ENCODE peak calls at places on chromosomes 11 and 22, in six cellular contexts. One of them, this sample, is unnamed. For H3K36me3, the result is how much of the 10 kb centered on the place peaks cover.

GRCh38 chr11:12886508-12886907 is 122.6 kb upstream of the RASSF10 start:
- DNase-seq in CD4-positive, alpha-beta memory T cell: no peak
- DNase-seq in CD8-positive, alpha-beta T cell: no peak
- DNase-seq in GM23248: no peak
- DNase-seq in PC-9: no peak
- DNase-seq in adrenal gland: no peak
- DNase-seq in this sample: no peak

GRCh38 chr11:1199689-1200610 is 22.9 kb upstream of the MUC5B start:
- DNase-seq in CD8-positive, alpha-beta T cell: no peak
- DNase-seq in CD4-positive, alpha-beta memory T cell: no peak
- DNase-seq in adrenal gland: no peak
- DNase-seq in GM23248: no peak
- DNase-seq in PC-9: no peak
- DNase-seq in this sample: no peak

GRCh38 chr11:124897681-124898680 is at the start of gene ROBO4:
- DNase-seq in CD8-positive, alpha-beta T cell: no peak
- DNase-seq in adrenal gland: peak
- DNase-seq in GM23248: peak
- DNase-seq in PC-9: no peak
- DNase-seq in CD4-positive, alpha-beta memory T cell: no peak
- DNase-seq in this sample: no peak

GRCh38 chr11:14288189-14288935 is 70.6 kb downstream of the RRAS2 start:
- DNase-seq in CD8-positive, alpha-beta T cell: no peak
- DNase-seq in adrenal gland: no peak
- DNase-seq in PC-9: no peak
- DNase-seq in GM23248: peak
- DNase-seq in CD4-positive, alpha-beta memory T cell: peak
- DNase-seq in this sample: peak

GRCh38 chr22:19568337-19569311 is 44.4 kb upstream of the CLDN5 start:
- DNase-seq in CD4-positive, alpha-beta memory T cell: no peak
- DNase-seq in adrenal gland: peak
- DNase-seq in PC-9: no peak
- DNase-seq in CD8-positive, alpha-beta T cell: no peak
- DNase-seq in GM23248: peak
- DNase-seq in this sample: peak

GRCh38 chr11:7639643-7640025 is 33.7 kb downstream of the CYB5R2 start:
- DNase-seq in CD4-positive, alpha-beta memory T cell: no peak
- DNase-seq in CD8-positive, alpha-beta T cell: no peak
- DNase-seq in adrenal gland: peak
- DNase-seq in PC-9: no peak
- DNase-seq in GM23248: no peak
- DNase-seq in this sample: no peak

GRCh38 chr11:8209208-8209807 is 40.5 kb upstream of the RIC3 start:
- DNase-seq in GM23248: no peak
- DNase-seq in adrenal gland: peak
- DNase-seq in CD4-positive, alpha-beta memory T cell: no peak
- DNase-seq in PC-9: no peak
- DNase-seq in CD8-positive, alpha-beta T cell: no peak
- DNase-seq in this sample: no peak

GRCh38 chr11:7577226-7577882 is 63.6 kb downstream of the PPFIBP2 start:
- DNase-seq in adrenal gland: no peak
- DNase-seq in PC-9: no peak
- DNase-seq in CD4-positive, alpha-beta memory T cell: no peak
- DNase-seq in GM23248: peak
- DNase-seq in CD8-positive, alpha-beta T cell: no peak
- DNase-seq in this sample: no peak

GRCh38 chr22:29838599-29838956 is 504 bp upstream of the ASCC2 start:
- DNase-seq in CD8-positive, alpha-beta T cell: no peak
- DNase-seq in GM23248: no peak
- DNase-seq in adrenal gland: no peak
- DNase-seq in PC-9: no peak
- DNase-seq in CD4-positive, alpha-beta memory T cell: no peak
- DNase-seq in this sample: no peak

GRCh38 chr11:44568706-44569473 is 3.4 kb downstream of the CD82 start:
- DNase-seq in PC-9: peak
- DNase-seq in CD4-positive, alpha-beta memory T cell: peak
- DNase-seq in CD8-positive, alpha-beta T cell: peak
- DNase-seq in adrenal gland: peak
- DNase-seq in GM23248: peak
- DNase-seq in this sample: peak

GRCh38 chr11:17538054-17538453 is 6.2 kb downstream of the USH1C start:
- DNase-seq in CD4-positive, alpha-beta memory T cell: no peak
- DNase-seq in PC-9: no peak
- DNase-seq in CD8-positive, alpha-beta T cell: no peak
- DNase-seq in adrenal gland: no peak
- DNase-seq in GM23248: no peak
- DNase-seq in this sample: no peak

GRCh38 chr11:47216141-47216798 is 1.5 kb downstream of the DDB2 start:
- DNase-seq in PC-9: peak
- DNase-seq in CD4-positive, alpha-beta memory T cell: peak
- DNase-seq in CD8-positive, alpha-beta T cell: peak
- DNase-seq in GM23248: peak
- DNase-seq in adrenal gland: peak
- DNase-seq in this sample: peak

GRCh38 chr22:29342177-29342576 is 26.7 kb upstream of the RASL10A start:
- DNase-seq in PC-9: no peak
- DNase-seq in CD4-positive, alpha-beta memory T cell: no peak
- DNase-seq in adrenal gland: no peak
- DNase-seq in CD8-positive, alpha-beta T cell: no peak
- DNase-seq in GM23248: no peak
- DNase-seq in this sample: peak

GRCh38 chr22:50441428-50441993 is 33.3 kb downstream of the SBF1 start:
- DNase-seq in CD4-positive, alpha-beta memory T cell: no peak
- DNase-seq in GM23248: no peak
- DNase-seq in adrenal gland: no peak
- DNase-seq in PC-9: no peak
- DNase-seq in CD8-positive, alpha-beta T cell: no peak
- DNase-seq in this sample: no peak

GRCh38 chr22:50443202-50443601 is 31.6 kb downstream of the SBF1 start:
- DNase-seq in CD4-positive, alpha-beta memory T cell: no peak
- DNase-seq in CD8-positive, alpha-beta T cell: no peak
- DNase-seq in adrenal gland: no peak
- DNase-seq in PC-9: no peak
- DNase-seq in GM23248: no peak
- DNase-seq in this sample: no peak

GRCh38 chr22:50438305-50439275 is 36.2 kb downstream of the SBF1 start:
- DNase-seq in GM23248: no peak
- DNase-seq in adrenal gland: no peak
- DNase-seq in CD4-positive, alpha-beta memory T cell: no peak
- DNase-seq in PC-9: no peak
- DNase-seq in CD8-positive, alpha-beta T cell: no peak
- DNase-seq in this sample: no peak

GRCh38 chr22:50439314-50440250 is 35.3 kb downstream of the SBF1 start:
- DNase-seq in CD8-positive, alpha-beta T cell: no peak
- DNase-seq in CD4-positive, alpha-beta memory T cell: no peak
- DNase-seq in GM23248: no peak
- DNase-seq in adrenal gland: peak
- DNase-seq in PC-9: no peak
- DNase-seq in this sample: no peak

GRCh38 chr22:50440544-50441249 is 34.1 kb downstream of the SBF1 start:
- DNase-seq in adrenal gland: no peak
- DNase-seq in PC-9: no peak
- DNase-seq in CD8-positive, alpha-beta T cell: no peak
- DNase-seq in CD4-positive, alpha-beta memory T cell: no peak
- DNase-seq in GM23248: no peak
- DNase-seq in this sample: no peak
- H3K36me3 ChIP-seq in adrenal gland: half or more
- H3K36me3 ChIP-seq in PC-9: under half
- H3K36me3 ChIP-seq in CD8-positive, alpha-beta T cell: under half
- H3K36me3 ChIP-seq in CD4-positive, alpha-beta memory T cell: under half
- H3K36me3 ChIP-seq in GM23248: under half
- H3K36me3 ChIP-seq in this sample: half or more

GRCh38 chr22:47073101-47073500 is 310.7 kb downstream of the TBC1D22A start:
- DNase-seq in CD4-positive, alpha-beta memory T cell: no peak
- DNase-seq in CD8-positive, alpha-beta T cell: no peak
- DNase-seq in adrenal gland: no peak
- DNase-seq in GM23248: no peak
- DNase-seq in PC-9: no peak
- DNase-seq in this sample: no peak
- H3K36me3 ChIP-seq in CD4-positive, alpha-beta memory T cell: under half
- H3K36me3 ChIP-seq in CD8-positive, alpha-beta T cell: under half
- H3K36me3 ChIP-seq in adrenal gland: under half
- H3K36me3 ChIP-seq in GM23248: under half
- H3K36me3 ChIP-seq in PC-9: under half
- H3K36me3 ChIP-seq in this sample: under half

GRCh38 chr11:10499452-10500262 is 41.3 kb downstream of the RNF141 start:
- DNase-seq in GM23248: no peak
- DNase-seq in CD4-positive, alpha-beta memory T cell: no peak
- DNase-seq in CD8-positive, alpha-beta T cell: no peak
- DNase-seq in PC-9: no peak
- DNase-seq in adrenal gland: peak
- DNase-seq in this sample: no peak

GRCh38 chr11:10496296-10496936 is 41.4 kb downstream of the AMPD3 start:
- DNase-seq in CD8-positive, alpha-beta T cell: no peak
- DNase-seq in adrenal gland: no peak
- DNase-seq in PC-9: no peak
- DNase-seq in GM23248: no peak
- DNase-seq in CD4-positive, alpha-beta memory T cell: no peak
- DNase-seq in this sample: no peak

GRCh38 chr11:10498426-10499250 is 42.3 kb downstream of the RNF141 start:
- DNase-seq in PC-9: no peak
- DNase-seq in CD8-positive, alpha-beta T cell: no peak
- DNase-seq in adrenal gland: no peak
- DNase-seq in CD4-positive, alpha-beta memory T cell: no peak
- DNase-seq in GM23248: no peak
- DNase-seq in this sample: peak

GRCh38 chr11:10497371-10498021 is 42.4 kb downstream of the AMPD3 start:
- DNase-seq in adrenal gland: no peak
- DNase-seq in CD4-positive, alpha-beta memory T cell: no peak
- DNase-seq in GM23248: no peak
- DNase-seq in CD8-positive, alpha-beta T cell: no peak
- DNase-seq in PC-9: no peak
- DNase-seq in this sample: no peak

GRCh38 chr11:10498022-10498400 is 42.9 kb downstream of the AMPD3 start:
- DNase-seq in GM23248: no peak
- DNase-seq in adrenal gland: no peak
- DNase-seq in CD4-positive, alpha-beta memory T cell: no peak
- DNase-seq in CD8-positive, alpha-beta T cell: no peak
- DNase-seq in PC-9: no peak
- DNase-seq in this sample: no peak
- H3K36me3 ChIP-seq in GM23248: under half
- H3K36me3 ChIP-seq in adrenal gland: half or more
- H3K36me3 ChIP-seq in CD4-positive, alpha-beta memory T cell: half or more
- H3K36me3 ChIP-seq in CD8-positive, alpha-beta T cell: under half
- H3K36me3 ChIP-seq in PC-9: under half
- H3K36me3 ChIP-seq in this sample: under half

DNA sequence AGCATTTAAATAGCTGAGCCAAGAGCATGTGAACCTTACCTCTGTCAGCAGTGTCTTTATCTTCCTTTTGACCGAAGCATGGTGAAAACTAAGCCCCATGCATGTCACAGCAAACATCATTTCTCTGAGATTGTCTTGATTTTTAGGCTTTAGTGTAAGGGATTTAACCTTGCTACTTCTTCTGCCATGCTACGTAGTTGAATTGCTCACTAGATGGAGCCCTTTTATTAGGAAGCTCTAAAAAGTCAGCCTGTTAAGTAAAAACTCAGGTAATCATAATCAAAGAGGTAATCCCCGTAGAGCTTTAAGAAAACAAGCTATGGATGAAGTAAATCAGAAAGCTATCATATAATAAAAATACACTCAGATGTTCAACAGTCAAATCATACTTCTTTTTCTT is 149.5 kb downstream of the PGR start:
- DNase-seq in PC-9: no peak
- DNase-seq in CD4-positive, alpha-beta memory T cell: no peak
- DNase-seq in adrenal gland: no peak
- DNase-seq in CD8-positive, alpha-beta T cell: no peak
- DNase-seq in GM23248: peak
- DNase-seq in this sample: no peak
- H3K36me3 ChIP-seq in PC-9: under half
- H3K36me3 ChIP-seq in CD4-positive, alpha-beta memory T cell: under half
- H3K36me3 ChIP-seq in adrenal gland: under half
- H3K36me3 ChIP-seq in CD8-positive, alpha-beta T cell: under half
- H3K36me3 ChIP-seq in GM23248: under half
- H3K36me3 ChIP-seq in this sample: under half

GRCh38 chr11:76808158-76808557 is 25.0 kb downstream of the TSKU start:
- DNase-seq in adrenal gland: no peak
- DNase-seq in CD8-positive, alpha-beta T cell: no peak
- DNase-seq in GM23248: no peak
- DNase-seq in CD4-positive, alpha-beta memory T cell: no peak
- DNase-seq in PC-9: no peak
- DNase-seq in this sample: no peak

GRCh38 chr11:76805206-76805913 is 22.2 kb downstream of the TSKU start:
- DNase-seq in CD8-positive, alpha-beta T cell: no peak
- DNase-seq in PC-9: no peak
- DNase-seq in adrenal gland: no peak
- DNase-seq in CD4-positive, alpha-beta memory T cell: no peak
- DNase-seq in GM23248: peak
- DNase-seq in this sample: peak

GRCh38 chr11:76807206-76807875 is 24.2 kb downstream of the TSKU start:
- DNase-seq in adrenal gland: peak
- DNase-seq in PC-9: peak
- DNase-seq in CD8-positive, alpha-beta T cell: peak
- DNase-seq in CD4-positive, alpha-beta memory T cell: peak
- DNase-seq in GM23248: peak
- DNase-seq in this sample: peak

GRCh38 chr11:76806608-76807205 is 23.6 kb downstream of the TSKU start:
- DNase-seq in CD8-positive, alpha-beta T cell: no peak
- DNase-seq in adrenal gland: no peak
- DNase-seq in GM23248: no peak
- DNase-seq in PC-9: no peak
- DNase-seq in CD4-positive, alpha-beta memory T cell: no peak
- DNase-seq in this sample: no peak

DNA sequence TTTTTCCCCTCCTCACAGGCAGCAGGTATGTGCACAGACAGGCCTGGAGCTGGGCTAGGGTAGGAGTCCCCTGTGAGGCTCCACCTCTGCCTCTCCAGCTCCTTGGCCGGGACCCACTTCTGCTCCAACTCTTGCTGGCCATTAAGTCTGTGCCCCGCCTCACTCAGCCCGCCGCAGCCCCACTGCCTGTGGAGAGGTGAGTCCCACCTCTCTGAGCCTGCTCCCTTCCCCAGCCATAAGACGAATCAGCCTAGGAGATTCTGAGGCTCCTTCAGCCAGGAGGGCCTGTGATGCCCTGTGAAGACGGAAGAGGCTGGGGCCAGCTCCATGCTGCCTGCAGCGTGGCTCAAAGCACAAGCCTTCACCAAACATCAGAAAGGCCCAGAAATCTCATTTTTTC is 23.0 kb downstream of the TSKU start:
- DNase-seq in adrenal gland: no peak
- DNase-seq in CD4-positive, alpha-beta memory T cell: no peak
- DNase-seq in GM23248: no peak
- DNase-seq in CD8-positive, alpha-beta T cell: no peak
- DNase-seq in PC-9: no peak
- DNase-seq in this sample: no peak
- H3K36me3 ChIP-seq in adrenal gland: under half
- H3K36me3 ChIP-seq in CD4-positive, alpha-beta memory T cell: under half
- H3K36me3 ChIP-seq in GM23248: under half
- H3K36me3 ChIP-seq in CD8-positive, alpha-beta T cell: under half
- H3K36me3 ChIP-seq in PC-9: under half
- H3K36me3 ChIP-seq in this sample: under half